ENCODE peak calls at places on chromosomes 13 and 19, in six cellular contexts. K is IMR-90, T is ovary, V is testis, P is transverse colon, X is HepG2. A is an unnamed sample.

GRCh38 chr19:48120505-48120904 is 9.9 kb upstream of the PLA2G4C start:
- DNase-seq in K (no peak), T (no peak), V (no peak), P (no peak), X (no peak), A (no peak)

GRCh38 chr19:14718522-14719113 is 28.8 kb downstream of the ZNF333 start:
- DNase-seq in K (no peak), T (no peak), V (no peak), P (no peak), X (no peak), A (no peak)

GRCh38 chr13:98853791-98854191 is 101.3 kb upstream of the SLC15A1 start:
- DNase-seq in K (peak; percentile 56), T (no peak), V (no peak), P (peak; percentile 57), X (no peak), A (no peak)

GRCh38 chr19:44626067-44626624 is 12.8 kb downstream of the IGSF23 start:
- DNase-seq in K (peak; percentile 99), T (no peak), V (no peak), P (no peak), X (peak; percentile 89), A (no peak)

GRCh38 chr19:4676955-4677731 is 7.0 kb upstream of the MYDGF start:
- DNase-seq in K (peak; percentile 35), T (no peak), V (peak; percentile 60), P (peak; percentile 34), X (peak; percentile 69), A (no peak)

GRCh38 chr13:92734068-92734467 is 492.5 kb upstream of the GPC6 start:
- DNase-seq in K (no peak), T (no peak), V (no peak), P (no peak), X (no peak), A (no peak)

GRCh38 chr19:21677696-21678418 is 89.5 kb downstream of the ZNF100 start:
- DNase-seq in K (no peak), T (no peak), V (peak; percentile 33), P (no peak), X (no peak), A (no peak)

GRCh38 chr13:107842562-107843180 is 372.7 kb downstream of the LIG4 start:
- DNase-seq in K (peak; percentile 58), T (no peak), V (no peak), P (no peak), X (no peak), A (no peak)

GRCh38 chr13:49814551-49815270 is 22.2 kb upstream of the KPNA3 start:
- DNase-seq in K (peak; percentile 76), T (no peak), V (no peak), P (no peak), X (peak; percentile 41), A (no peak)

GRCh38 chr13:51091839-51092238 is 19.2 kb downstream of the C13orf42 start:
- DNase-seq in K (no peak), T (no peak), V (no peak), P (no peak), X (no peak), A (no peak)

GRCh38 chr19:661427-662196 is 1.4 kb downstream of the RNF126 start:
- DNase-seq in K (no peak), T (no peak), V (no peak), P (peak; percentile 71), X (no peak), A (no peak)

GRCh38 chr13:99371956-99372355 is 64.8 kb upstream of the GPR183 start:
- DNase-seq in K (no peak), T (no peak), V (no peak), P (no peak), X (no peak), A (no peak)

GRCh38 chr13:94967183-94968039 is 255.1 kb upstream of the SOX21 start:
- DNase-seq in K (no peak), T (no peak), V (no peak), P (no peak), X (no peak), A (no peak)

GRCh38 chr13:46348976-46349375 is 38.1 kb downstream of the RUBCNL start:
- DNase-seq in K (no peak), T (no peak), V (no peak), P (no peak), X (no peak), A (peak; percentile 27)

GRCh38 chr13:110308377-110309158 is 1.5 kb downstream of the COL4A2 start:
- DNase-seq in K (no peak), T (peak; percentile 60), V (peak; percentile 46), P (no peak), X (no peak), A (no peak)

GRCh38 chr19:23002690-23003422 is at the start of gene ZNF728:
- DNase-seq in K (no peak), T (peak; percentile 66), V (peak; percentile 98), P (peak; percentile 25), X (no peak), A (no peak)

DNA sequence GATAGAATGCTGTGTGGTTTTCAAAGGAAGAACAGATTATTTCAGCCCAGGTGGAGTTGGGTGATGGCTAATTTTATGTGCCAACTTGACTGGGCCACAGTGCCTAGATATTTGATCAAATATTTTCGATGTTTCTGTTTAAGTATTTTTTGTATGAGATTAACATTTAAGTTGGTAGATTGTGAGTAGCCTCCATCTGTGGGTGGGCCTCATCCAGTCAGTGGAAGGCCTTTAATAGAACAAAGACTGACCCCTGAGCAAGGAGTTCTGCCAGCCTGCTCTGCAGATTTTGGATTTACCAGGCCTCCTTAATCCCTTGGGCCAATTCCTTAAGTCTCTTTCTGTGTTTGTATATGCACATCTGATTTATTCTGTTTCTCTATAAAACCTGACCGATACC is 13.9 kb downstream of the LSM14A start:
- DNase-seq in K (no peak), T (no peak), V (no peak), P (no peak), X (no peak), A (no peak)
- H3K4me1 ChIP-seq in K (peaks cover 13% of the 10 kb centered on the region), T (peaks cover 16% of the 10 kb centered on the region), V (peaks cover 24% of the 10 kb centered on the region), P (peaks cover 19% of the 10 kb centered on the region), X (peaks cover 62% of the 10 kb centered on the region), A (peaks cover 98% of the 10 kb centered on the region)

DNA sequence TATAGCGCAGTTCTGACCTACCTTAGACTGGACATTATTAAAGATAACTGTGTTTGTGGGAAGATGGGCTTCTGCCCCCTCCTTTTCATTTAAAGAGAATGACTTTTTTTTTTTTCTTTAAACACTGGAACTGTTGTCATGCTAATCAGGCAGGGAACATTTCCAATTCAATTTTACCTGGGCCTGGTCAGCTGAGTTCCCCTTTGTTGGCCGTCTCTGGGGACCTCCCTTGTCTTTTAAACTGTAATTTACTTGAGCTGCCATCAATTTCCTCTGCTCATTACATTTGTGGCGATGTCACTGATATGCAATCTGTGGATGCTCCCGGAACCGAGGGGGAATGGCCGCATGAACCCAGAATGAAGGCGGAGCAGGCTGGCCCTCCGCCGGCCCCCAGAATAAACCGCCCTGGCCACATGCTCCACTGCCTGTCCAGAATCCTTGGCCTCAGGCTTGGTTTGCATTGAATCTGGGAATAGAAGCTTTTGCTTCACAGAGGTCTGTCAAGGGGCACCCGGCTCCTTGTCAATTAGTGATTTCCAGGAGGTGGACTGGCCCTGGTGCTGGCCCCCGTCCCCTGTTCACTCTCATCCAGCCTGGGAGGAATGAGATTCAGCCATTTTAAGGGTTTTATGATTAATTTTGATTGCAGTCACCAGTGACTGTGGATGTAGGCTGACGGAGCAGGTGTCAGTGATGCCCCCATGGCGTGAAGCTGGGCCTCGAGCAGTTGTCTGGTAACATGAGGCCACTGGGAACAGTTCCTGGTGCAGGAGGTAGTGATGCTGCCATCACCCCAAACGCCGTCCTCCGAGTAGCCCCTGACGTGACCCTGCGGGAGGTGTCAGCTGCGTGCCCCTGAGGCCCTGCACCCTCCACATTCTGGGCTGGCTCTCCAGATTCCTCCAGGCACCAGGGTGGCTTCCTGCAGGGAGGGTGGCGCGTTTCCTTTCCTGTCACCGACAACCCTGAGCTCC is 276.9 kb downstream of the TEX29 start:
- DNase-seq in K (no peak), T (no peak), V (no peak), P (no peak), X (no peak), A (no peak)
- H3K27ac ChIP-seq in K (no peak overlapping the region), T (no peak overlapping the region), V (no peak overlapping the region), P (no peak overlapping the region), X (no peak overlapping the region), A (no peak overlapping the region)

DNA sequence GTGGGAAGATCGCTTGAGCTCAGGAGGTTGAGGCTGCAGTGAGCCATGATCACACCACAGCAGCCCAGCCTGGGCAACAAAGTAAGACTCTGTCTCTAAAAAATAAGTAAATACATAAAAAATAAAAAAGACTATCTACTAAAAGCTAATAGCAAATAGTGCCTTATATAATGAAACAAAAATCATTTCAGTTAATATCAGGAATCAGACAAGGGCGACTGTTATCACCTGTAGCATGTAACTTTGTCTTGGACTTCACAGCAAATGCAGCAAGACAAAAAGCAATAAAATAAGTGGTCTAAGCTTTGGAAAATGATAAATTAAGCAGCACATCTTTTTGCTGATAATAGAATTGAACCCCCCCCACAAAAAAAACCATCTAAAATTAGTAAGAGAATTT is 21.2 kb upstream of the GPI start:
- DNase-seq in K (no peak), T (no peak), V (no peak), P (no peak), X (no peak), A (no peak)
- TF ChIP-seq POLR2A in K (no peak), T (no peak), V (no peak), P (no peak), X (no peak), A (no peak)

GRCh38 chr13:114110091-114110829 is 22.2 kb downstream of the RASA3 start:
- DNase-seq in K (no peak), T (no peak), V (no peak), P (peak; percentile 68), X (no peak), A (no peak)
- H3K4me1 ChIP-seq in K (peaks cover 72% of the 10 kb centered on the region), T (peaks cover 6% of the 10 kb centered on the region), V (no peaks in the 10 kb centered on the region), P (peaks cover 23% of the 10 kb centered on the region), X (peaks cover 9% of the 10 kb centered on the region), A (peaks cover 48% of the 10 kb centered on the region)

GRCh38 chr13:45340422-45341033 is 455 bp downstream of the TPT1 start:
- DNase-seq in K (peak; percentile 91), T (peak; percentile 96), V (peak; percentile 91), P (peak; percentile 92), X (peak; percentile 77), A (peak; percentile 96)
- H3K27ac ChIP-seq in K (peak overlapping the region; percentile 98), T (peak overlapping the region; percentile 99), V (peak overlapping the region; percentile 100), P (peak overlapping the region; percentile 99), X (peak overlapping the region; percentile 98), A (peak overlapping the region; percentile 100)

GRCh38 chr19:57262044-57262443 is 18.2 kb upstream of the ZNF460 start:
- DNase-seq in K (no peak), T (no peak), V (no peak), P (no peak), X (no peak), A (no peak)

GRCh38 chr19:57263244-57263643 is 17.0 kb upstream of the ZNF460 start:
- DNase-seq in K (no peak), T (no peak), V (no peak), P (no peak), X (no peak), A (no peak)

GRCh38 chr19:57269515-57270250 is 10.6 kb upstream of the ZNF460 start:
- DNase-seq in K (peak; percentile 96), T (no peak), V (no peak), P (no peak), X (no peak), A (no peak)

GRCh38 chr19:57271280-57271679 is 9.0 kb upstream of the ZNF460 start:
- DNase-seq in K (no peak), T (no peak), V (no peak), P (no peak), X (no peak), A (no peak)

DNA sequence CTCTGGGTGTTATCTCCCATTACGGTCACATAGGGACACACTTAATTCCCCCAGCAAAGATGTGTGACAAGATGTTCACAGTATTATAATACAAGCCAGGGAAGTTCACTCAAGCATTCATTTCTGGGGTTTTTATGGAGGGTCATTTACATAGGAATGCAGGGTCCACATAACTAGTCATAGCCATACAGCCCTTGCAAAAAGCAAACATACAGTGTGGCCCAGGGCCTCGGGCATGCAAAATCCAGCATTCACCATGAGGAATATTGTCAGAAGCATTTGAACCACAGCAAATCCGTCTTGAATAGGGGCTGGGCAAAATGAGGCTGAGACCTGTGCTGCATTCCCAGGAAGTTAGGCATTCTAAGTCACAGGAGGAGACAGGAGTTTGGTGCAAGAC is 13.0 kb upstream of the ZNF460 start:
- DNase-seq in K (no peak), T (no peak), V (no peak), P (no peak), X (no peak), A (no peak)
- TF ChIP-seq POLR2A in K (no peak), T (no peak), V (no peak), P (no peak), X (no peak), A (no peak)

A was measured in vagina.